ENCODE peak calls at places on chromosome 3, in four cellular contexts. C is mucosa of descending colon, H is neuronal stem cell, Q is stomach. F is an unnamed sample.

GRCh38 chr3:193928354-193929209 is 207.4 kb upstream of the HES1 start:
- DNase-seq in C (no peak), H (no peak), Q (no peak), F (no peak)

GRCh38 chr3:107598926-107599754 is 76.4 kb downstream of the BBX start:
- DNase-seq in C (peak), H (no peak), Q (no peak), F (peak)

GRCh38 chr3:119205685-119206084 is 32.3 kb downstream of the UPK1B start:
- DNase-seq in C (no peak), H (no peak), Q (no peak), F (no peak)

GRCh38 chr3:32102289-32102688 is 4.1 kb upstream of the GPD1L start:
- DNase-seq in C (no peak), H (no peak), Q (no peak), F (no peak)

GRCh38 chr3:58217209-58217811 is 6.5 kb upstream of the DNASE1L3 start:
- DNase-seq in C (peak), H (peak), Q (peak), F (peak)

GRCh38 chr3:118501152-118501551 is 533.5 kb downstream of the IGSF11 start:
- DNase-seq in C (peak), H (no peak), Q (peak), F (peak)

GRCh38 chr3:41175365-41175764 is 23.9 kb upstream of the CTNNB1 start:
- DNase-seq in C (no peak), H (no peak), Q (no peak), F (no peak)

GRCh38 chr3:39519076-39519475 is 51.6 kb downstream of the MOBP start:
- DNase-seq in C (no peak), H (no peak), Q (no peak), F (no peak)

GRCh38 chr3:63588897-63589296 is 63.6 kb upstream of the SNTN start:
- DNase-seq in C (no peak), H (no peak), Q (no peak), F (no peak)

GRCh38 chr3:43752908-43753307 is 62.2 kb downstream of the ABHD5 start:
- DNase-seq in C (no peak), H (no peak), Q (no peak), F (no peak)

GRCh38 chr3:193932576-193932975 is 203.4 kb upstream of the HES1 start:
- DNase-seq in C (no peak), H (no peak), Q (no peak), F (no peak)

GRCh38 chr3:144522461-144522860 is 550.8 kb downstream of the DIPK2A start:
- DNase-seq in C (no peak), H (no peak), Q (no peak), F (no peak)

GRCh38 chr3:8610961-8611360 is 33.6 kb downstream of the SSUH2 start:
- DNase-seq in C (no peak), H (no peak), Q (no peak), F (no peak)

GRCh38 chr3:54830658-54831057 is 97.2 kb downstream of the LRTM1 start:
- DNase-seq in C (peak), H (no peak), Q (no peak), F (peak)

GRCh38 chr3:18988619-18989229 is 159.6 kb upstream of the KCNH8 start:
- DNase-seq in C (peak), H (peak), Q (no peak), F (peak)

GRCh38 chr3:100756441-100756840 is 47.1 kb downstream of the TFG start:
- DNase-seq in C (no peak), H (no peak), Q (no peak), F (no peak)

GRCh38 chr3:119304201-119304713 is 10.1 kb downstream of the ARHGAP31 start:
- DNase-seq in C (no peak), H (no peak), Q (no peak), F (no peak)

GRCh38 chr3:148970311-148970710 is 21.0 kb upstream of the GYG1 start:
- DNase-seq in C (no peak), H (no peak), Q (no peak), F (no peak)

GRCh38 chr3:41162981-41163380 is 36.3 kb upstream of the CTNNB1 start:
- DNase-seq in C (no peak), H (no peak), Q (no peak), F (no peak)

GRCh38 chr3:55624238-55624637 is 137.1 kb upstream of the WNT5A start:
- DNase-seq in C (no peak), H (no peak), Q (no peak), F (no peak)

GRCh38 chr3:99505646-99506269 is 132.6 kb upstream of the COL8A1 start:
- DNase-seq in C (peak), H (no peak), Q (no peak), F (no peak)

GRCh38 chr3:194908432-194908966 is 222.8 kb downstream of the FAM43A start:
- DNase-seq in C (peak), H (no peak), Q (no peak), F (no peak)

GRCh38 chr3:113167929-113168771 is 43.2 kb upstream of the BOC start:
- DNase-seq in C (no peak), H (no peak), Q (no peak), F (no peak)

GRCh38 chr3:37862219-37862711 is 585 bp downstream of the CTDSPL start:
- DNase-seq in C (peak), H (peak), Q (peak), F (no peak)

GRCh38 chr3:127337911-127338531 is 50.2 kb upstream of the PRR20G start:
- DNase-seq in C (no peak), H (no peak), Q (no peak), F (no peak)

GRCh38 chr3:72340476-72341379 is 507.5 kb downstream of the SHQ1 start:
- DNase-seq in C (no peak), H (no peak), Q (no peak), F (no peak)

GRCh38 chr3:49013113-49013737 is 5.2 kb downstream of the DALRD3 start:
- DNase-seq in C (no peak), H (no peak), Q (no peak), F (no peak)

GRCh38 chr3:31232049-31233040 is 300.4 kb upstream of the STT3B start:
- DNase-seq in C (no peak), H (no peak), Q (no peak), F (no peak)

GRCh38 chr3:167559922-167560321 is 86.1 kb upstream of the SERPINI2 start:
- DNase-seq in C (no peak), H (no peak), Q (no peak), F (no peak)

GRCh38 chr3:87052499-87053260 is 61.7 kb upstream of the VGLL3 start:
- DNase-seq in C (no peak), H (no peak), Q (no peak), F (no peak)
- H3K4me3 ChIP-seq in C (no peak), H (no peak), Q (no peak), F (no peak)

GRCh38 chr3:169838511-169838910 is 25.8 kb upstream of the LRRC34 start:
- DNase-seq in C (no peak), H (no peak), Q (no peak), F (no peak)

GRCh38 chr3:169846458-169847193 is 23.1 kb downstream of the LRRC31 start:
- DNase-seq in C (no peak), H (no peak), Q (no peak), F (no peak)

GRCh38 chr3:169836058-169836941 is 23.6 kb upstream of the LRRC34 start:
- DNase-seq in C (no peak), H (no peak), Q (no peak), F (no peak)

GRCh38 chr3:169836942-169837275 is 24.2 kb upstream of the LRRC34 start:
- DNase-seq in C (no peak), H (no peak), Q (no peak), F (no peak)

DNA sequence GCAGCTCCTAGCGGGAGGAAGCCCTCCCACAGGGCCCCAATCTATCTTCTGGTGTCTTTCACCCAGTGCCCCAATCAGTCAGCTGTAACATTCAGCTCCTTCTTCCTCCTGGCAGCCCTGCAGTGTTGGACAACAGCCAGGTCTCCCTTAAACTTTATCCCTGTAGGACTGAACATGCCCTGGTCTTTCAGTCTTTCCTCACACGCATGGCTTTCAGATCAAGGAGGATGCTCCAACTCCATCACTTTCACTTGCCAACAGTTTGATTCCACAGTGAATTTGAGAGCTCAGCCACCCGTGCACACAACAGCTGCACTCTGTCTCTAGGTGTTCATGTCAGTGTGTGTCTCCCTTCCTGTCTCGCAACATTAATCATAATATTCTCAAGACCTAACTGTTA is 28.5 kb upstream of the LRRC34 start:
- DNase-seq in C (peak), H (no peak), Q (peak), F (no peak)
- H3K4me3 ChIP-seq in C (no peak), H (no peak), Q (no peak), F (no peak)

GRCh38 chr3:146243559-146243958 is 7.3 kb downstream of the PLSCR4 start:
- DNase-seq in C (no peak), H (no peak), Q (no peak), F (no peak)

GRCh38 chr3:146246493-146246892 is 4.4 kb downstream of the PLSCR4 start:
- DNase-seq in C (no peak), H (no peak), Q (no peak), F (no peak)

GRCh38 chr3:146241523-146242240 is 9.2 kb downstream of the PLSCR4 start:
- DNase-seq in C (no peak), H (no peak), Q (no peak), F (no peak)
- H3K4me3 ChIP-seq in C (no peak), H (no peak), Q (no peak), F (no peak)

GRCh38 chr3:33233884-33234283 is 15.3 kb upstream of the SUSD5 start:
- DNase-seq in C (no peak), H (no peak), Q (no peak), F (no peak)
- H3K4me3 ChIP-seq in C (no peak), H (no peak), Q (no peak), F (no peak)

GRCh38 chr3:11099306-11099705 is 55.0 kb upstream of the HRH1 start:
- DNase-seq in C (no peak), H (no peak), Q (no peak), F (no peak)

GRCh38 chr3:11091791-11092190 is 62.5 kb upstream of the HRH1 start:
- DNase-seq in C (no peak), H (no peak), Q (no peak), F (no peak)

GRCh38 chr3:11095932-11096265 is 58.4 kb upstream of the HRH1 start:
- DNase-seq in C (no peak), H (no peak), Q (no peak), F (no peak)

GRCh38 chr3:11093823-11094340 is 60.4 kb upstream of the HRH1 start:
- DNase-seq in C (no peak), H (no peak), Q (no peak), F (no peak)

DNA sequence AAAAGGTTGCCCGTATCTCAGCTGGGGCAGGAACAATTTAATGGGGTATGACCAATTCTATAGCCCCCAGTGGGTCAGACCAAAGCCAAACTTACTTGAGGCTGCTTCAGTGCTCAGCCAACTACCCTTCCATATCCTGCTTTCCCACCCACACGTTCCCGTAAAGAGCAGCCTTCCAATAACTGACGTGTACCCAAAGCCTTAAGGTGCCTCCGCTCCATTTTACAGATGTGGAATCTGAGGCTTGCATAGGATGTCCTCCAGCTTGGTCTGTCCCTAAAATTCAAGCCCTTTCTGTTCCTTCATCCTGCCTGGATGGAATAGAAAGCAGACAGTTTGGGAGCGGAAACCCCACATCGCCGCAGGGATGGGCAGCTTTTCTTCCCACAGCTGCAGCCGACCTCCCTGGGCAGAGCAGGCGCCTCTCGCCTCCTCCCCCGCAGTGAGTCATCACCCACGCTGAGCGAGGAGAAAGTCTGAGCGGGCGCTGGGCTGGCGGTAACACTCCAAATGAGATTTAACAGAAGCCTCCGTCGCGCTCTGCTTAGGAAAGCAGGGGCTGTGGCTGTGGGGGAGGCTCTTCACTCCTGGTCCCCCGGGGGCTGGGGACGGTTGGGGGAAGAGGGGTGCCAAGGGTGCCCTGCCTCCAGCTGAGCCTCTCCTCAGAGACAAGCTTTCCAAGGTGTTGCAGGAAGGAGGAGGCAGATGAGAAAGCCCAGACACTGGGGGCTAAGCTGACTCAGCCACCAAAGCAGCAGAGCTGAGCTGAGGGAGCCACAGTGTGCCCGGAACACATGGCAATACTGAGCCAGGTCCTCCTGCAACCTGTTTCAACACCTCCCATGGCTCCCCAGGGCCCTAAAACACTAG is 57.8 kb upstream of the HRH1 start:
- DNase-seq in C (peak), H (no peak), Q (peak), F (peak)
- H3K4me3 ChIP-seq in C (no peak), H (no peak), Q (peak), F (peak)

DNA sequence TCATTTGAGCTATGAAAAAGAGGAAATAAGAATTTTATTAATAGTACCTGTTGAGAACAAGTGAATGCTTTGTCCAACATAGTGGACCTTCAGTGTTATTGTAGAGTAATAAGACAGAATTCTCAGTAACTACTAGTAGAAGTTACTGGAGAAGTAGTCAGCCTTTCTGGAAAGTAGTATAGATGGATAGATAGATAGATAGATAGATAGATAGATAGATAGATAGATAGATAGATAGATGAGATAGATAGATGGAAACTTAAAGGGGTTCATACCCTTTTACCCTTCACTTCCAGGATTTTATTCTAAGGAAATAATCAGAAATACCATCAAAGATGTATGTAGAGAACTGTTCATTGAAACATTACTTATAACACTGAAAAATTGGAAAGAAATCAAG is 5.2 kb downstream of the FAM162A start:
- DNase-seq in C (no peak), H (no peak), Q (no peak), F (no peak)
- H3K4me3 ChIP-seq in C (no peak), H (no peak), Q (no peak), F (no peak)

GRCh38 chr3:27366062-27366591 is 3.1 kb downstream of the NEK10 start:
- DNase-seq in C (no peak), H (no peak), Q (no peak), F (no peak)

GRCh38 chr3:27368831-27369607 is at the start of gene NEK10:
- DNase-seq in C (peak), H (peak), Q (peak), F (peak)
- H3K4me3 ChIP-seq in C (peak), H (peak), Q (peak), F (peak)

GRCh38 chr3:13353936-13354542 is 66.1 kb downstream of the NUP210 start:
- DNase-seq in C (no peak), H (no peak), Q (no peak), F (no peak)

GRCh38 chr3:13359916-13360315 is 60.2 kb downstream of the NUP210 start:
- DNase-seq in C (no peak), H (no peak), Q (no peak), F (no peak)

GRCh38 chr3:13358051-13358450 is 62.1 kb downstream of the NUP210 start:
- DNase-seq in C (no peak), H (no peak), Q (no peak), F (no peak)

GRCh38 chr3:13352621-13353131 is 67.4 kb downstream of the NUP210 start:
- DNase-seq in C (no peak), H (no peak), Q (no peak), F (peak)

DNA sequence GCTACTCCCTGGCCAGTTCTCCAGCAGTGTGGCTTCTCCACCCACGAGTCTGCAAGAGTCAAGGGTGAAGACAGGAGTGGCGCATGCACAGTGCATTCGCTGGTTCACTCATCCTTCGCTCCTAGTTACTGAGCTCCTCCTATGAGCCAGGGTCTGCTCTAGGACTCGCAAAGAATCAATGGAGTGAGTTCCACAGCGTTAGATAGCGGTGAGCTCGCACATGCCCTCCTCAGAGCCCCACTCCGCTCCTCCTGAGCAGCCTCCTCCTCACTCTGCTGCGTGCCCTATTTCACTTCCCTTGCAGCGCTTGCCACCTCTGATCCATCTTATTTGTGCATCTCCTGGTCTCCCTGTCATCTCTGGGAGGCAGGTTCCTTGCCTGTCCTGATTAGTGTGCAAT is 63.0 kb downstream of the NUP210 start:
- DNase-seq in C (no peak), H (no peak), Q (no peak), F (no peak)
- H3K4me3 ChIP-seq in C (no peak), H (no peak), Q (no peak), F (no peak)

GRCh38 chr3:177208746-177209145 is 11.5 kb upstream of the TBL1XR1 start:
- DNase-seq in C (no peak), H (no peak), Q (no peak), F (no peak)
- H3K4me3 ChIP-seq in C (no peak), H (no peak), Q (no peak), F (no peak)

F was measured in Jurkat, Clone E6-1.